ENCODE peak calls at places on chromosomes 3 and 15, in eight cellular contexts. One of them, this sample, is unnamed.

GRCh38 chr3:17801131-17801530 is 58.7 kb upstream of the TBC1D5 start:
- DNase-seq in transverse colon: no peak
- DNase-seq in upper lobe of right lung: no peak
- DNase-seq in body of pancreas: no peak
- DNase-seq in thoracic aorta: no peak
- DNase-seq in hepatocyte: no peak
- DNase-seq in left ventricle myocardium inferior: no peak
- DNase-seq in effector memory CD4-positive, alpha-beta T cell: no peak
- DNase-seq in this sample: no peak

GRCh38 chr3:59313365-59313764 is 263.5 kb upstream of the CFAP20DC start:
- DNase-seq in transverse colon: peak; percentile 44
- DNase-seq in upper lobe of right lung: peak; percentile 69
- DNase-seq in left ventricle myocardium inferior: peak; percentile 51
- DNase-seq in body of pancreas: peak; percentile 75
- DNase-seq in effector memory CD4-positive, alpha-beta T cell: no peak
- DNase-seq in thoracic aorta: no peak
- DNase-seq in hepatocyte: peak; percentile 60
- DNase-seq in this sample: no peak

GRCh38 chr15:90645873-90646605 is 71.1 kb upstream of the BLM start:
- DNase-seq in effector memory CD4-positive, alpha-beta T cell: no peak
- DNase-seq in upper lobe of right lung: no peak
- DNase-seq in left ventricle myocardium inferior: no peak
- DNase-seq in hepatocyte: no peak
- DNase-seq in thoracic aorta: no peak
- DNase-seq in transverse colon: no peak
- DNase-seq in body of pancreas: no peak
- DNase-seq in this sample: no peak

GRCh38 chr15:61784734-61785133 is 275.5 kb downstream of the VPS13C start:
- DNase-seq in left ventricle myocardium inferior: no peak
- DNase-seq in hepatocyte: no peak
- DNase-seq in effector memory CD4-positive, alpha-beta T cell: no peak
- DNase-seq in transverse colon: no peak
- DNase-seq in thoracic aorta: no peak
- DNase-seq in body of pancreas: no peak
- DNase-seq in upper lobe of right lung: no peak
- DNase-seq in this sample: no peak

GRCh38 chr15:81312790-81313543 is 11.0 kb downstream of the STARD5 start:
- DNase-seq in hepatocyte: peak; percentile 77
- DNase-seq in transverse colon: peak; percentile 57
- DNase-seq in body of pancreas: peak; percentile 78
- DNase-seq in left ventricle myocardium inferior: peak; percentile 67
- DNase-seq in upper lobe of right lung: peak; percentile 73
- DNase-seq in effector memory CD4-positive, alpha-beta T cell: no peak
- DNase-seq in thoracic aorta: peak; percentile 84
- DNase-seq in this sample: no peak

GRCh38 chr15:101359365-101359947 is 64.4 kb upstream of the SNRPA1 start:
- DNase-seq in transverse colon: no peak
- DNase-seq in effector memory CD4-positive, alpha-beta T cell: no peak
- DNase-seq in hepatocyte: no peak
- DNase-seq in thoracic aorta: no peak
- DNase-seq in body of pancreas: no peak
- DNase-seq in upper lobe of right lung: no peak
- DNase-seq in left ventricle myocardium inferior: no peak
- DNase-seq in this sample: no peak

GRCh38 chr15:33094336-33094735 is 100.2 kb downstream of the FMN1 start:
- DNase-seq in hepatocyte: no peak
- DNase-seq in body of pancreas: no peak
- DNase-seq in effector memory CD4-positive, alpha-beta T cell: no peak
- DNase-seq in thoracic aorta: no peak
- DNase-seq in transverse colon: no peak
- DNase-seq in left ventricle myocardium inferior: no peak
- DNase-seq in upper lobe of right lung: no peak
- DNase-seq in this sample: no peak

GRCh38 chr15:90004252-90004651 is 3.1 kb downstream of the ZNF710 start:
- DNase-seq in transverse colon: no peak
- DNase-seq in left ventricle myocardium inferior: no peak
- DNase-seq in effector memory CD4-positive, alpha-beta T cell: no peak
- DNase-seq in upper lobe of right lung: no peak
- DNase-seq in body of pancreas: no peak
- DNase-seq in hepatocyte: peak; percentile 49
- DNase-seq in thoracic aorta: no peak
- DNase-seq in this sample: no peak

GRCh38 chr15:52184721-52185120 is 6.5 kb downstream of the GNB5 start:
- DNase-seq in effector memory CD4-positive, alpha-beta T cell: no peak
- DNase-seq in upper lobe of right lung: no peak
- DNase-seq in thoracic aorta: no peak
- DNase-seq in transverse colon: no peak
- DNase-seq in hepatocyte: no peak
- DNase-seq in body of pancreas: peak; percentile 75
- DNase-seq in left ventricle myocardium inferior: no peak
- DNase-seq in this sample: no peak

GRCh38 chr15:86004061-86004460 is 75.6 kb upstream of the AGBL1 start:
- DNase-seq in thoracic aorta: no peak
- DNase-seq in left ventricle myocardium inferior: no peak
- DNase-seq in effector memory CD4-positive, alpha-beta T cell: no peak
- DNase-seq in hepatocyte: no peak
- DNase-seq in body of pancreas: no peak
- DNase-seq in upper lobe of right lung: no peak
- DNase-seq in transverse colon: no peak
- DNase-seq in this sample: no peak

GRCh38 chr3:105458518-105459215 is 92.0 kb downstream of the ALCAM start:
- DNase-seq in upper lobe of right lung: no peak
- DNase-seq in thoracic aorta: no peak
- DNase-seq in effector memory CD4-positive, alpha-beta T cell: no peak
- DNase-seq in transverse colon: no peak
- DNase-seq in body of pancreas: no peak
- DNase-seq in left ventricle myocardium inferior: no peak
- DNase-seq in hepatocyte: no peak
- DNase-seq in this sample: no peak

GRCh38 chr15:88637436-88637835 is 1.4 kb upstream of the ISG20 start:
- DNase-seq in left ventricle myocardium inferior: no peak
- DNase-seq in thoracic aorta: no peak
- DNase-seq in hepatocyte: no peak
- DNase-seq in upper lobe of right lung: no peak
- DNase-seq in effector memory CD4-positive, alpha-beta T cell: no peak
- DNase-seq in transverse colon: no peak
- DNase-seq in body of pancreas: no peak
- DNase-seq in this sample: no peak

GRCh38 chr15:101168463-101168824 is 83.4 kb downstream of the CHSY1 start:
- DNase-seq in effector memory CD4-positive, alpha-beta T cell: no peak
- DNase-seq in thoracic aorta: peak; percentile 48
- DNase-seq in hepatocyte: no peak
- DNase-seq in body of pancreas: peak; percentile 68
- DNase-seq in left ventricle myocardium inferior: peak; percentile 56
- DNase-seq in transverse colon: no peak
- DNase-seq in upper lobe of right lung: no peak
- DNase-seq in this sample: no peak

GRCh38 chr3:113743006-113743639 is 2.9 kb downstream of the NAA50 start:
- DNase-seq in transverse colon: no peak
- DNase-seq in hepatocyte: no peak
- DNase-seq in left ventricle myocardium inferior: no peak
- DNase-seq in upper lobe of right lung: no peak
- DNase-seq in thoracic aorta: no peak
- DNase-seq in effector memory CD4-positive, alpha-beta T cell: no peak
- DNase-seq in body of pancreas: no peak
- DNase-seq in this sample: no peak

GRCh38 chr3:7226393-7226792 is 365.5 kb downstream of the GRM7 start:
- DNase-seq in upper lobe of right lung: no peak
- DNase-seq in transverse colon: no peak
- DNase-seq in effector memory CD4-positive, alpha-beta T cell: no peak
- DNase-seq in thoracic aorta: no peak
- DNase-seq in hepatocyte: no peak
- DNase-seq in left ventricle myocardium inferior: no peak
- DNase-seq in body of pancreas: no peak
- DNase-seq in this sample: no peak

DNA sequence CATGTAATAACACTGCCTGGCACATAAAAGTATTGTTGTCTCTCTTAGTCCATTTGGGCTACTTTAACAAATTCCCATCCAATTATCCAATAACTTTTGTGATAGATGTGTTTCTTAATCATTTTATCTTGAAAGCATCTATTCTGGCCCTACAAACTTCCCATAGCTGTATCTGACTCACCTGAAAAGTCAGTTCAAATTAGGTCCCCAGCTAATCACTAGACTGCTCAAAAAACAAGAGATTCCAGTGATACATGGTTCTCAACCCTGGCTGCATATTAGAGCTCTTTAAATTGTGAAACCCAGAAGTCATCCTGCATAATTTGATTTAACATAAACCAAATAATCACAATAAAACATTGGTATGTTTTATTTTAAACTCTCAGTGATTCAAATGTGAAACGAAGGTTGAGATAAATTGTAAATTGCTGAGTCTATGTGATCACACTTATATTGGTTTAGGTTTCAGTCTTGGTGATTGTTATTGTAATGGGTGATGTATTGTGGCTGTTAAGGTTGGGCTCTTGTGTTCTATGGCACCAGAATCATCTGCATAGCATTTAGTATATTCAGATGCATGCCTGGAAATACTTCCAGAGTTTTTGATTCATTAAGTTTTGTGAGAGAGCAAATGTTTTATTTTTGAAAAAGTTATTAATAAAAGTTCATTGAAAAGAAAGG is 268.9 kb upstream of the KCNMB2 start:
- DNase-seq in left ventricle myocardium inferior: no peak
- DNase-seq in transverse colon: no peak
- DNase-seq in body of pancreas: no peak
- DNase-seq in hepatocyte: no peak
- DNase-seq in upper lobe of right lung: no peak
- DNase-seq in thoracic aorta: no peak
- DNase-seq in effector memory CD4-positive, alpha-beta T cell: no peak
- DNase-seq in this sample: no peak
- H3K4me1 ChIP-seq in left ventricle myocardium inferior: no peaks in the 10 kb centered on the region
- H3K4me1 ChIP-seq in transverse colon: no peaks in the 10 kb centered on the region
- H3K4me1 ChIP-seq in body of pancreas: no peaks in the 10 kb centered on the region
- H3K4me1 ChIP-seq in hepatocyte: peaks cover 8% of the 10 kb centered on the region
- H3K4me1 ChIP-seq in upper lobe of right lung: no peaks in the 10 kb centered on the region
- H3K4me1 ChIP-seq in thoracic aorta: no peaks in the 10 kb centered on the region
- H3K4me1 ChIP-seq in effector memory CD4-positive, alpha-beta T cell: no peaks in the 10 kb centered on the region
- H3K4me1 ChIP-seq in this sample: no peaks in the 10 kb centered on the region

DNA sequence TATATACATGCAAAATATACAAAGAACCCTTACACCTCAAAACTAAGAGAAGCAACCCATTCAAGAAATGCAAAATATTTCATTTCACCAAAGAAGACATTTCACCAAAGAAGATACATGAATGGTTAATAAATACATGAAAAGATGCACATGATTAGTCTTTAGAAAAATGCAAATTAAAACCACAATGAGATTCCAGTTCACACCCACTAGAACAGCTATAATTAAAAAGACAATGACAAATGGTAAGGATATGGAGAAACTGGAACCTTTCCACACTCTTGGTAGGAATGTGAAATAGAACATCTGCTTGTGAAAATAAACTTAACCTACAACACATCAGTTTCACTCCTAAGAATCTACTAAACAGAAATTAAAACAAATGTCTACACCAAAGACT is 87.9 kb downstream of the OSBPL10 start:
- DNase-seq in hepatocyte: no peak
- DNase-seq in upper lobe of right lung: no peak
- DNase-seq in effector memory CD4-positive, alpha-beta T cell: no peak
- DNase-seq in left ventricle myocardium inferior: no peak
- DNase-seq in body of pancreas: no peak
- DNase-seq in thoracic aorta: no peak
- DNase-seq in transverse colon: no peak
- DNase-seq in this sample: no peak
- H3K27ac ChIP-seq in hepatocyte: no peak overlapping the region
- H3K27ac ChIP-seq in upper lobe of right lung: no peak overlapping the region
- H3K27ac ChIP-seq in effector memory CD4-positive, alpha-beta T cell: no peak overlapping the region
- H3K27ac ChIP-seq in left ventricle myocardium inferior: no peak overlapping the region
- H3K27ac ChIP-seq in body of pancreas: no peak overlapping the region
- H3K27ac ChIP-seq in thoracic aorta: no peak overlapping the region
- H3K27ac ChIP-seq in transverse colon: no peak overlapping the region
- H3K27ac ChIP-seq in this sample: no peak overlapping the region

GRCh38 chr3:126472277-126473006 is 3.2 kb downstream of the ZXDC start:
- DNase-seq in body of pancreas: peak; percentile 87
- DNase-seq in transverse colon: peak; percentile 40
- DNase-seq in effector memory CD4-positive, alpha-beta T cell: no peak
- DNase-seq in hepatocyte: peak; percentile 86
- DNase-seq in left ventricle myocardium inferior: peak; percentile 39
- DNase-seq in upper lobe of right lung: peak; percentile 85
- DNase-seq in thoracic aorta: peak; percentile 68
- DNase-seq in this sample: no peak
- H3K4me3 ChIP-seq in body of pancreas: no peak overlapping the region
- H3K4me3 ChIP-seq in transverse colon: no peak overlapping the region
- H3K4me3 ChIP-seq in effector memory CD4-positive, alpha-beta T cell: no peak overlapping the region
- H3K4me3 ChIP-seq in hepatocyte: peak overlapping the region; percentile 6
- H3K4me3 ChIP-seq in left ventricle myocardium inferior: peak overlapping the region; percentile 81
- H3K4me3 ChIP-seq in upper lobe of right lung: peak overlapping the region; percentile 77
- H3K4me3 ChIP-seq in thoracic aorta: peak overlapping the region; percentile 87
- H3K4me3 ChIP-seq in this sample: peak overlapping the region; percentile 37

DNA sequence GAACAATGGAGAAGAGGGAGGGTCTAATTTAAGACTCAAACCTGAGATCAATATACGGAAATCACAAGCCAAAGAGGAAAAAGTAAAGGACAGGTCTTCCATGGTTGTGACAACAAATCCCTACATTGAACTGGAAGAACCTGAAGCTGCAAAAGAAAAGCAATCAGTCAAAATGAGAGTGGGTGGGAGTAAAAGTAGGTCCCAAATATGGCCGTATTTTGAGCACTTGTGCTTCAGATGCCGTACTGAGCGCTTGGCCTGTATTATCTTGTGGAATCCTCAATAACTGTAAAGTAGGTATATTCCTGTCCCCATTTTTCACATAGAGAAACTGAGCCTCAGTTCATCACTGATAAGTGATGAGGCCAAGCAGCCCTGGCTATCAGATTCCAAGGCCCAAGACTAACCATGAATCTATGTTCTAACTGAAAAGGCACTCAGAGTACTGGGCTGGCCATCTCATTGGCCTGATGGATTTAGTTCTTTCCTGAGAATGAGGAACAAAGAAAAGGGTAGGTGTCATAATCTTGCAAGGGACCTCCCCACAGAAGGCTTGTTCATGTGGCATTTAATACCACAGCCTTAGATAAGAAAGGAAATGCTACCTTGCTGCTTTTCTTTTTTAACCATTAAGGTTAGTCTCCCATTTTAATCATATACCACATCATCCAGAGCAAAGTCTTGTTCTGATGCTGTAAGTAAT is 52.5 kb downstream of the LRRN1 start:
- DNase-seq in transverse colon: no peak
- DNase-seq in left ventricle myocardium inferior: no peak
- DNase-seq in effector memory CD4-positive, alpha-beta T cell: no peak
- DNase-seq in upper lobe of right lung: no peak
- DNase-seq in hepatocyte: no peak
- DNase-seq in thoracic aorta: no peak
- DNase-seq in body of pancreas: no peak
- DNase-seq in this sample: no peak
- H3K4me1 ChIP-seq in transverse colon: no peaks in the 10 kb centered on the region
- H3K4me1 ChIP-seq in left ventricle myocardium inferior: no peaks in the 10 kb centered on the region
- H3K4me1 ChIP-seq in effector memory CD4-positive, alpha-beta T cell: no peaks in the 10 kb centered on the region
- H3K4me1 ChIP-seq in upper lobe of right lung: no peaks in the 10 kb centered on the region
- H3K4me1 ChIP-seq in hepatocyte: peaks cover 6% of the 10 kb centered on the region
- H3K4me1 ChIP-seq in thoracic aorta: no peaks in the 10 kb centered on the region
- H3K4me1 ChIP-seq in body of pancreas: peaks cover 9% of the 10 kb centered on the region
- H3K4me1 ChIP-seq in this sample: no peaks in the 10 kb centered on the region